ENCODE peak calls at places on chromosomes 7 and 10, in seven cellular contexts. J is glutamatergic neuron; V is NCI-H510A; O is activated CD4-positive, alpha-beta T cell treated with anti-CD3 and anti-CD28 coated beads, Interleukin-2, amount 50 U/mL, for 1 hour; E is NCI-H1048; B is pancreas; R is GM06990. F is an unnamed sample.
A peak's percentile ranks its signal among the peaks of the same experiment; 100 is the strongest.

GRCh38 chr7:117871778-117872538 is 1.3 kb downstream of the CTTNBP2 start:
- DNase-seq in J (peak; percentile 55), V (no peak), O (no peak), E (no peak), B (peak; percentile 61), R (no peak), F (no peak)

GRCh38 chr7:129401968-129402860 is 32.0 kb upstream of the STRIP2 start:
- DNase-seq in J (no peak), V (no peak), O (no peak), E (no peak), B (no peak), R (no peak), F (no peak)

GRCh38 chr10:79034271-79034876 is 34.4 kb upstream of the ZMIZ1 start:
- DNase-seq in J (no peak), V (no peak), O (no peak), E (no peak), B (no peak), R (no peak), F (no peak)

GRCh38 chr10:17179002-17179401 is 22.5 kb downstream of the TRDMT1 start:
- DNase-seq in J (no peak), V (no peak), O (no peak), E (no peak), B (no peak), R (no peak), F (no peak)

GRCh38 chr10:95675403-95676116 is 18.2 kb downstream of the TCTN3 start:
- DNase-seq in J (no peak), V (no peak), O (no peak), E (no peak), B (no peak), R (no peak), F (no peak)

GRCh38 chr10:71083457-71083975 is 128.9 kb upstream of the UNC5B start:
- DNase-seq in J (no peak), V (no peak), O (no peak), E (no peak), B (no peak), R (no peak), F (no peak)

GRCh38 chr7:130419652-130420051 is 21.2 kb downstream of the CEP41 start:
- DNase-seq in J (no peak), V (no peak), O (no peak), E (no peak), B (no peak), R (no peak), F (no peak)

GRCh38 chr10:133198621-133199487 is 31.2 kb upstream of the UTF1 start:
- DNase-seq in J (peak; percentile 10), V (no peak), O (no peak), E (no peak), B (peak; percentile 65), R (no peak), F (no peak)

GRCh38 chr7:115356139-115356746 is 434.3 kb downstream of the MDFIC start:
- DNase-seq in J (no peak), V (no peak), O (no peak), E (no peak), B (no peak), R (no peak), F (no peak)

GRCh38 chr7:4103352-4104091 is 578.6 kb upstream of the FOXK1 start:
- DNase-seq in J (no peak), V (no peak), O (no peak), E (no peak), B (no peak), R (no peak), F (no peak)

GRCh38 chr7:50492770-50493519 is 42.8 kb upstream of the FIGNL1 start:
- DNase-seq in J (no peak), V (no peak), O (no peak), E (no peak), B (no peak), R (no peak), F (no peak)

GRCh38 chr7:134605978-134606923 is 40.4 kb upstream of the BPGM start:
- DNase-seq in J (peak; percentile 76), V (no peak), O (peak; percentile 55), E (no peak), B (no peak), R (no peak), F (peak; percentile 66)

GRCh38 chr7:114150704-114151103 is 231.9 kb upstream of the PPP1R3A start:
- DNase-seq in J (no peak), V (no peak), O (no peak), E (no peak), B (no peak), R (no peak), F (no peak)

F was measured in retina.